ENCODE peak calls at places on chromosomes 7 and 10, in seven cellular contexts. M is tibial artery, F is endothelial cell of umbilical vein, O is uterus, X is aorta, C is neuronal stem cell, I is kidney. G is an unnamed sample.

GRCh38 chr7:46932656-46933424 is 649.1 kb downstream of the TNS3 start:
- DNase-seq in M (peak; percentile 73), F (peak; percentile 34), O (peak; percentile 87), X (no peak), C (no peak), I (no peak), G (peak; percentile 59)

GRCh38 chr10:132194726-132195125 is 8.0 kb downstream of the DPYSL4 start:
- DNase-seq in M (no peak), F (no peak), O (no peak), X (peak; percentile 69), C (no peak), I (peak; percentile 58), G (peak; percentile 4)

GRCh38 chr10:37854606-37855005 is 2.8 kb downstream of the ZNF248 start:
- DNase-seq in M (no peak), F (no peak), O (no peak), X (no peak), C (no peak), I (no peak), G (no peak)

GRCh38 chr10:50882540-50882983 is 2.9 kb downstream of the A1CF start:
- DNase-seq in M (no peak), F (no peak), O (no peak), X (no peak), C (no peak), I (no peak), G (no peak)

GRCh38 chr10:123748711-123749110 is 82.6 kb downstream of the GPR26 start:
- DNase-seq in M (no peak), F (no peak), O (no peak), X (no peak), C (no peak), I (no peak), G (no peak)

GRCh38 chr10:57689898-57690297 is 577.8 kb downstream of the IPMK start:
- DNase-seq in M (no peak), F (no peak), O (no peak), X (no peak), C (no peak), I (no peak), G (no peak)

GRCh38 chr7:30914611-30915601 is 3.3 kb downstream of the AQP1 start:
- DNase-seq in M (peak; percentile 77), F (no peak), O (no peak), X (peak; percentile 94), C (no peak), I (no peak), G (no peak)

GRCh38 chr7:123022576-123022975 is 27.1 kb upstream of the TAS2R16 start:
- DNase-seq in M (no peak), F (no peak), O (no peak), X (no peak), C (no peak), I (no peak), G (no peak)

GRCh38 chr7:112707655-112708054 is 82.5 kb downstream of the TMEM168 start:
- DNase-seq in M (no peak), F (no peak), O (no peak), X (no peak), C (no peak), I (no peak), G (no peak)

GRCh38 chr10:24825551-24825950 is 101.9 kb upstream of the ARHGAP21 start:
- DNase-seq in M (no peak), F (peak; percentile 5), O (no peak), X (no peak), C (no peak), I (no peak), G (no peak)

GRCh38 chr10:115947104-115947503 is 325.9 kb downstream of the GFRA1 start:
- DNase-seq in M (no peak), F (no peak), O (no peak), X (no peak), C (no peak), I (no peak), G (no peak)

GRCh38 chr10:14563359-14563758 is 211.3 kb downstream of the FAM107B start:
- DNase-seq in M (no peak), F (no peak), O (no peak), X (no peak), C (no peak), I (no peak), G (no peak)

GRCh38 chr7:29372351-29372931 is 177.9 kb downstream of the CHN2 start:
- DNase-seq in M (no peak), F (no peak), O (no peak), X (no peak), C (no peak), I (no peak), G (no peak)

GRCh38 chr10:132152896-132153580 is 33.7 kb upstream of the DPYSL4 start:
- DNase-seq in M (no peak), F (no peak), O (no peak), X (peak; percentile 64), C (no peak), I (peak; percentile 65), G (no peak)

GRCh38 chr7:65832281-65832680 is 40.6 kb upstream of the VKORC1L1 start:
- DNase-seq in M (no peak), F (peak; percentile 19), O (no peak), X (no peak), C (peak; percentile 20), I (no peak), G (no peak)

GRCh38 chr7:19964198-19964597 is 190.8 kb upstream of the TMEM196 start:
- DNase-seq in M (no peak), F (no peak), O (no peak), X (no peak), C (no peak), I (no peak), G (no peak)

GRCh38 chr7:141378405-141378804 is 172.8 kb upstream of the AGK start:
- DNase-seq in M (no peak), F (no peak), O (no peak), X (no peak), C (no peak), I (no peak), G (no peak)

GRCh38 chr7:124874644-124875163 is 54.9 kb downstream of the POT1 start:
- DNase-seq in M (no peak), F (no peak), O (no peak), X (no peak), C (no peak), I (no peak), G (no peak)

GRCh38 chr10:34716958-34717357 is 98.1 kb downstream of the PARD3 start:
- DNase-seq in M (no peak), F (no peak), O (no peak), X (no peak), C (no peak), I (no peak), G (no peak)

GRCh38 chr10:16853201-16853600 is 36.0 kb upstream of the RSU1 start:
- DNase-seq in M (no peak), F (peak; percentile 73), O (no peak), X (no peak), C (no peak), I (no peak), G (no peak)

GRCh38 chr7:28020302-28020940 is 160.2 kb downstream of the JAZF1 start:
- DNase-seq in M (peak; percentile 54), F (peak; percentile 80), O (peak; percentile 68), X (no peak), C (peak; percentile 67), I (no peak), G (peak; percentile 75)
- H3K4me3 ChIP-seq in M (no peak overlapping the region), F (no peak overlapping the region), O (no peak overlapping the region), X (no peak overlapping the region), C (no peak overlapping the region), I (peak overlapping the region; percentile 15), G (no peak overlapping the region)

DNA sequence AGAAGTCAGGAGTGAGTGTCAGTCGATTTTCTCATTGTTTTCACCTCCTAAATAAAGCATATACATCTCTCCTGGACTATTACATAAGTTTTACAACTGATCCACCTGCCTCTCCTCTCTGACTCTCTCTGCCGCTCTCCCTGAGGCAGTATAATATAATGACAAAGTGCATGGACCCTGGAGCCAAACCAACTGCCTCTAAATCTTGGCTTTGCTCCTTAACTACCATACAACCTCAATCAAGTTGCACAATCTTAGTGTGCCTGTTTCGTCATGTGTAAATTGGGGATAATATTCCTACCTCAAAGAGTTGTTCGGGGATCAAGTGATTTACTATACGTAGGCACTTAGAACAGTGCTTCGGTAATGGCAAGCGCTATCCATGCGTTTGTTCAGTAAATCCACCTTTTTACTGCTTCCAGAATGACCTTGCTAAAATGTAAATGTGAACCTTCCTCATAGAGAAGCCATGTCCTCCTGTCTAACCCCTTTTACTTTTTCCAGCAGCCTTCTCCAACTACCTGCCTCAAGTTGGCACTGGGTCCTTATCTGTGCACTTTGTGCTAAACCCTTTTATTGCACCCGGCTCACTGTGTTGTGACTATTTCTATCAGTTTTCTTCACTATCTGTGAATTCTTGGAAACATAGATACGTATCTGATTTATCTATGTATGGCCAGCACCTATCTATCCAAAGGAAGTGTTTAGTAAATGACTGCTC is 30.6 kb upstream of the DLD start:
- DNase-seq in M (no peak), F (no peak), O (no peak), X (no peak), C (no peak), I (no peak), G (no peak)
- H3K27ac ChIP-seq in M (no peak overlapping the region), F (no peak overlapping the region), O (no peak overlapping the region), X (no peak overlapping the region), C (no peak overlapping the region), I (no peak overlapping the region), G (no peak overlapping the region)

DNA sequence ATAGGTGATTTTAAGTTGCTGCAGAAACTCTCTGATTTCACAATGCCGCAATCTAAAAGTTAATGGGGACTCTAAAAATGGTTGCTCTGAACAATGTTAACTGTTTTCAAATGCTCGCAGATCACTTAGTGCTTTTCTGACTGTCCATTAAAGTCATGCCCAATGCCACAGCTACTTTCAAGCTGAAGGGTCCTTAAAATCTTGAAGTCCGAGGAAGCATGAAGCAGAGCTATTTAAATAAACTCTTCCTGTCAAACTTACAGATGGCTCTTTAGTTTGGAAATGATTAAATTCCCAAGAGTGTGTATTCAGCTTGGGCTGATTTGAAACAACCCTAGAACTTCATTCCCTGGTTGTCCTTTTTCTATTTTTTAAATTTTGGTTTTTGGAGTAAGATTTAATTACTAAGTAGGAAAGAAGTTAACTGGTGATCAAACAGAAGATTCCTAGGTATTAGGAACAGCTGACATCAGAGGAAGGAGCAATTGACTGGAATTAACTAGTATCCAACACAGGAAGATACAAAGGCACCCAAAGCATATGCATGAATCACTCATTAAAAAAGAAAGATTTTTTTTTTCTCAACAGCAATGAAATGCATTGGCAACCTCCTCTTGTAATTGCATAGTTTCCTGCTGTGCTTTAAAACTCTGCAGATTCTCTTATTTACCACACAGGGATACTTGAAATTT is 105.1 kb downstream of the NRP1 start:
- DNase-seq in M (no peak), F (peak; percentile 61), O (no peak), X (no peak), C (no peak), I (no peak), G (no peak)
- H3K4me3 ChIP-seq in M (no peak overlapping the region), F (no peak overlapping the region), O (no peak overlapping the region), X (no peak overlapping the region), C (no peak overlapping the region), I (no peak overlapping the region), G (no peak overlapping the region)

GRCh38 chr7:130985361-130985760 is 251.4 kb upstream of the KLF14 start:
- DNase-seq in M (no peak), F (no peak), O (no peak), X (no peak), C (no peak), I (no peak), G (no peak)

GRCh38 chr7:130988443-130988842 is 254.4 kb upstream of the KLF14 start:
- DNase-seq in M (no peak), F (no peak), O (no peak), X (no peak), C (peak; percentile 14), I (no peak), G (no peak)

GRCh38 chr7:130987092-130987491 is 253.1 kb upstream of the KLF14 start:
- DNase-seq in M (no peak), F (no peak), O (no peak), X (no peak), C (no peak), I (no peak), G (no peak)

GRCh38 chr7:130989006-130989795 is 255.2 kb upstream of the KLF14 start:
- DNase-seq in M (no peak), F (no peak), O (no peak), X (no peak), C (no peak), I (no peak), G (no peak)

GRCh38 chr7:130986271-130986690 is 252.3 kb upstream of the KLF14 start:
- DNase-seq in M (no peak), F (peak; percentile 18), O (no peak), X (no peak), C (no peak), I (no peak), G (no peak)
- H3K27ac ChIP-seq in M (no peak overlapping the region), F (no peak overlapping the region), O (peak overlapping the region; percentile 54), X (no peak overlapping the region), C (no peak overlapping the region), I (no peak overlapping the region), G (no peak overlapping the region)